ENCODE peak calls at places on chromosome 18, in six cellular contexts. B is LHCN-M2; M is activated naive CD4-positive, alpha-beta T cell treated with Interleukin-2 at 50 U/mL for 16 hours; S is B cell; X is GM19239; N is RKO. L is an unnamed sample.

GRCh38 chr18:24027156-24027555 is 12.6 kb downstream of the TTC39C start:
- DNase-seq in S (no peak), X (no peak), M (no peak), B (peak), N (no peak), L (no peak)

GRCh38 chr18:29383311-29384273 is 1206.7 kb upstream of the CDH2 start:
- DNase-seq in X (no peak), S (no peak), M (no peak), B (peak), N (no peak), L (peak)

GRCh38 chr18:23718731-23719130 is 29.5 kb downstream of the LAMA3 start:
- DNase-seq in S (no peak), B (no peak), N (no peak), X (no peak), M (no peak), L (peak)

GRCh38 chr18:32019251-32019943 is 772 bp downstream of the RNF125 start:
- DNase-seq in B (no peak), M (peak), X (no peak), S (peak), N (peak), L (peak)

GRCh38 chr18:41992066-41992465 is 37.0 kb downstream of the PIK3C3 start:
- DNase-seq in S (no peak), M (no peak), N (no peak), X (no peak), B (peak), L (no peak)

GRCh38 chr18:57437782-57438668 is 2.9 kb downstream of the ONECUT2 start:
- DNase-seq in S (no peak), X (no peak), N (no peak), B (peak), M (peak), L (peak)

GRCh38 chr18:8549254-8549653 is 60.0 kb upstream of the RAB12 start:
- DNase-seq in N (no peak), B (no peak), S (no peak), M (no peak), X (no peak), L (no peak)

GRCh38 chr18:44811586-44812125 is 131.0 kb downstream of the SETBP1 start:
- DNase-seq in X (no peak), N (no peak), B (no peak), M (no peak), S (no peak), L (peak)

GRCh38 chr18:78562446-78563020 is 417.1 kb upstream of the SALL3 start:
- DNase-seq in S (no peak), M (no peak), B (no peak), N (no peak), X (no peak), L (no peak)

GRCh38 chr18:63236990-63237389 is 82.6 kb downstream of the BCL2 start:
- DNase-seq in B (no peak), S (no peak), M (no peak), N (no peak), X (no peak), L (no peak)

GRCh38 chr18:7645756-7646155 is 78.6 kb downstream of the PTPRM start:
- DNase-seq in M (no peak), S (no peak), X (no peak), N (no peak), B (peak), L (no peak)

GRCh38 chr18:6891788-6892187 is 162.3 kb downstream of the ARHGAP28 start:
- DNase-seq in M (no peak), X (no peak), B (no peak), N (no peak), S (no peak), L (no peak)

GRCh38 chr18:55861266-55861665 is 273.3 kb upstream of the TCF4 start:
- DNase-seq in M (no peak), N (peak), B (peak), X (no peak), S (no peak), L (peak)

GRCh38 chr18:24992491-24992890 is 359.5 kb downstream of the ZNF521 start:
- DNase-seq in B (peak), X (no peak), N (peak), S (no peak), M (no peak), L (no peak)

GRCh38 chr18:28183418-28184078 is 6.6 kb upstream of the CDH2 start:
- DNase-seq in X (no peak), S (no peak), M (no peak), N (no peak), B (no peak), L (no peak)

GRCh38 chr18:49041677-49042570 is 91.2 kb upstream of the SMAD7 start:
- DNase-seq in B (peak), N (peak), M (peak), S (no peak), X (no peak), L (no peak)

GRCh38 chr18:74725690-74726089 is 128.0 kb downstream of the ZNF407 start:
- DNase-seq in B (no peak), M (no peak), X (no peak), S (no peak), N (no peak), L (no peak)

GRCh38 chr18:9737814-9738160 is 29.7 kb downstream of the RAB31 start:
- DNase-seq in B (peak), X (no peak), N (no peak), S (no peak), M (no peak), L (peak)

GRCh38 chr18:77478619-77479018 is 229.0 kb downstream of the GALR1 start:
- DNase-seq in X (no peak), N (peak), B (no peak), M (no peak), S (no peak), L (no peak)

GRCh38 chr18:45342166-45342565 is 273.1 kb upstream of the SLC14A2 start:
- DNase-seq in N (no peak), X (no peak), S (no peak), B (no peak), M (no peak), L (no peak)

GRCh38 chr18:11544060-11544633 is 65.2 kb upstream of the SLC35G4 start:
- DNase-seq in B (no peak), N (no peak), S (no peak), X (no peak), M (no peak), L (no peak)

GRCh38 chr18:51621103-51621969 is 423.9 kb upstream of the MEX3C start:
- DNase-seq in S (no peak), M (peak), N (peak), B (no peak), X (peak), L (peak)

GRCh38 chr18:56374005-56374655 is 264.3 kb downstream of the TXNL1 start:
- DNase-seq in S (no peak), B (peak), M (no peak), N (no peak), X (no peak), L (no peak)

GRCh38 chr18:53254265-53254664 is 914.3 kb downstream of the DCC start:
- DNase-seq in S (no peak), M (no peak), X (no peak), B (no peak), N (no peak), L (no peak)

GRCh38 chr18:70420151-70420898 is 131.5 kb downstream of the SOCS6 start:
- DNase-seq in B (peak), S (no peak), M (no peak), X (no peak), N (peak), L (no peak)

GRCh38 chr18:35029103-35029502 is 12.1 kb upstream of the MAPRE2 start:
- DNase-seq in N (no peak), M (no peak), X (no peak), B (peak), S (no peak), L (peak)

GRCh38 chr18:53375641-53376040 is 848.8 kb downstream of the MBD2 start:
- DNase-seq in B (no peak), M (no peak), X (no peak), N (no peak), S (no peak), L (no peak)

GRCh38 chr18:31426021-31426420 is 21.5 kb upstream of the DSG3 start:
- DNase-seq in S (no peak), N (no peak), X (no peak), B (no peak), M (no peak), L (no peak)

GRCh38 chr18:78293940-78294401 is 685.6 kb upstream of the SALL3 start:
- DNase-seq in B (no peak), X (no peak), N (no peak), M (no peak), S (no peak), L (peak)

GRCh38 chr18:57466307-57466706 is 31.1 kb downstream of the ONECUT2 start:
- DNase-seq in B (no peak), X (no peak), M (no peak), S (no peak), N (no peak), L (no peak)

GRCh38 chr18:48947102-48947501 is 3.7 kb downstream of the SMAD7 start:
- DNase-seq in X (no peak), M (no peak), S (no peak), B (no peak), N (no peak), L (no peak)

GRCh38 chr18:47756364-47757016 is 174.0 kb downstream of the SMAD2 start:
- DNase-seq in B (peak), N (peak), M (peak), S (peak), X (peak), L (peak)

GRCh38 chr18:73741946-73742345 is 405.7 kb downstream of the FBXO15 start:
- DNase-seq in N (no peak), X (no peak), S (no peak), B (no peak), M (no peak), L (no peak)

GRCh38 chr18:48888681-48889080 is 62.1 kb downstream of the SMAD7 start:
- DNase-seq in S (no peak), X (no peak), B (no peak), M (no peak), N (no peak), L (no peak)

L was measured in SJCRH30.